ENCODE peak calls at places on chromosomes 13 and 19, in eight cellular contexts. F is SK-N-MC; D is heart left ventricle; N is brain microvascular endothelial cell; E is GM23248; M is CD8-positive, alpha-beta T cell; G is thoracic aorta; X is lower lobe of right lung. Z is an unnamed sample. For H3K36me3, the result is how much of the 10 kb centered on the place peaks cover.

GRCh38 chr19:679418-680286 is 3.5 kb downstream of the FSTL3 start:
- DNase-seq in F (no peak), D (peak), N (no peak), E (peak), M (peak), G (no peak), X (peak), Z (peak)

GRCh38 chr13:111493468-111493867 is 173.0 kb downstream of the TEX29 start:
- DNase-seq in F (no peak), D (no peak), N (no peak), E (no peak), M (no peak), G (no peak), X (no peak), Z (peak)

GRCh38 chr13:113400621-113401451 is 36.9 kb upstream of the GRTP1 start:
- DNase-seq in F (no peak), D (peak), N (no peak), E (no peak), M (no peak), G (no peak), X (peak), Z (no peak)

GRCh38 chr13:64912141-64912540 is 2318.0 kb downstream of the PCDH9 start:
- DNase-seq in F (no peak), D (no peak), N (peak), E (peak), M (no peak), G (no peak), X (no peak), Z (no peak)

GRCh38 chr19:925912-926594 is at the start of gene ARID3A:
- DNase-seq in F (no peak), D (peak), N (no peak), E (peak), M (peak), G (no peak), X (no peak), Z (no peak)

GRCh38 chr19:5268801-5269200 is 71.8 kb downstream of the PTPRS start:
- DNase-seq in F (no peak), D (no peak), N (no peak), E (no peak), M (no peak), G (no peak), X (no peak), Z (no peak)

GRCh38 chr13:100987993-100988392 is 313.4 kb upstream of the TMTC4 start:
- DNase-seq in F (no peak), D (no peak), N (peak), E (peak), M (no peak), G (no peak), X (no peak), Z (no peak)

GRCh38 chr19:43759515-43759914 is 4.8 kb upstream of the SMG9 start:
- DNase-seq in F (no peak), D (peak), N (peak), E (peak), M (no peak), G (no peak), X (no peak), Z (no peak)

GRCh38 chr19:49272204-49272603 is 52.8 kb downstream of the SLC6A16 start:
- DNase-seq in F (no peak), D (no peak), N (peak), E (peak), M (no peak), G (no peak), X (no peak), Z (no peak)

GRCh38 chr19:29942404-29943261 is 594 bp downstream of the URI1 start:
- DNase-seq in F (no peak), D (peak), N (peak), E (peak), M (peak), G (no peak), X (peak), Z (peak)

GRCh38 chr19:38877781-38878574 is at the start of gene RINL:
- DNase-seq in F (no peak), D (peak), N (no peak), E (no peak), M (peak), G (no peak), X (peak), Z (no peak)

GRCh38 chr19:20078696-20079095 is 896 bp downstream of the ZNF90 start:
- DNase-seq in F (no peak), D (no peak), N (peak), E (peak), M (no peak), G (no peak), X (peak), Z (peak)

GRCh38 chr13:42497798-42498197 is 76.2 kb upstream of the TNFSF11 start:
- DNase-seq in F (no peak), D (no peak), N (peak), E (peak), M (no peak), G (no peak), X (no peak), Z (no peak)

GRCh38 chr19:17090501-17091074 is 15.0 kb downstream of the MYO9B start:
- DNase-seq in F (no peak), D (no peak), N (peak), E (peak), M (peak), G (no peak), X (no peak), Z (no peak)

GRCh38 chr19:7763696-7764095 is 653 bp downstream of the CLEC4M start:
- DNase-seq in F (no peak), D (no peak), N (no peak), E (no peak), M (no peak), G (no peak), X (no peak), Z (no peak)

GRCh38 chr13:103101902-103102301 is 35.7 kb upstream of the SLC10A2 start:
- DNase-seq in F (no peak), D (no peak), N (no peak), E (no peak), M (no peak), G (no peak), X (no peak), Z (no peak)
- H3K27ac ChIP-seq in F (no peak), D (no peak), N (no peak), E (no peak), M (no peak), G (no peak), X (no peak), Z (no peak)

GRCh38 chr19:50432221-50432626 is 468 bp upstream of the MYBPC2 start:
- DNase-seq in F (no peak), D (no peak), N (no peak), E (peak), M (no peak), G (no peak), X (no peak), Z (no peak)

GRCh38 chr19:50428768-50429463 is 3.8 kb upstream of the MYBPC2 start:
- DNase-seq in F (no peak), D (no peak), N (no peak), E (no peak), M (peak), G (no peak), X (no peak), Z (no peak)

GRCh38 chr19:50432658-50433057 is at the start of gene MYBPC2:
- DNase-seq in F (no peak), D (no peak), N (no peak), E (no peak), M (no peak), G (no peak), X (no peak), Z (no peak)

GRCh38 chr19:50431343-50432220 is 1.1 kb upstream of the MYBPC2 start:
- DNase-seq in F (peak), D (peak), N (peak), E (peak), M (peak), G (peak), X (peak), Z (peak)

GRCh38 chr19:50430888-50431342 is 1.8 kb upstream of the MYBPC2 start:
- DNase-seq in F (no peak), D (no peak), N (no peak), E (peak), M (peak), G (no peak), X (no peak), Z (no peak)
- H3K4me3 ChIP-seq in F (peak), D (peak), N (no peak), E (peak), M (peak), G (peak), X (peak), Z (peak)

GRCh38 chr19:10913716-10914340 is 14.6 kb downstream of the YIPF2 start:
- DNase-seq in F (no peak), D (no peak), N (no peak), E (no peak), M (no peak), G (no peak), X (no peak), Z (no peak)

GRCh38 chr19:10907925-10908324 is 20.5 kb downstream of the YIPF2 start:
- DNase-seq in F (no peak), D (no peak), N (no peak), E (no peak), M (no peak), G (no peak), X (no peak), Z (no peak)

GRCh38 chr19:10911579-10912363 is 16.7 kb downstream of the YIPF2 start:
- DNase-seq in F (no peak), D (no peak), N (no peak), E (no peak), M (no peak), G (no peak), X (no peak), Z (no peak)

GRCh38 chr19:10912619-10913018 is 15.8 kb downstream of the YIPF2 start:
- DNase-seq in F (no peak), D (no peak), N (no peak), E (no peak), M (no peak), G (no peak), X (no peak), Z (no peak)

DNA sequence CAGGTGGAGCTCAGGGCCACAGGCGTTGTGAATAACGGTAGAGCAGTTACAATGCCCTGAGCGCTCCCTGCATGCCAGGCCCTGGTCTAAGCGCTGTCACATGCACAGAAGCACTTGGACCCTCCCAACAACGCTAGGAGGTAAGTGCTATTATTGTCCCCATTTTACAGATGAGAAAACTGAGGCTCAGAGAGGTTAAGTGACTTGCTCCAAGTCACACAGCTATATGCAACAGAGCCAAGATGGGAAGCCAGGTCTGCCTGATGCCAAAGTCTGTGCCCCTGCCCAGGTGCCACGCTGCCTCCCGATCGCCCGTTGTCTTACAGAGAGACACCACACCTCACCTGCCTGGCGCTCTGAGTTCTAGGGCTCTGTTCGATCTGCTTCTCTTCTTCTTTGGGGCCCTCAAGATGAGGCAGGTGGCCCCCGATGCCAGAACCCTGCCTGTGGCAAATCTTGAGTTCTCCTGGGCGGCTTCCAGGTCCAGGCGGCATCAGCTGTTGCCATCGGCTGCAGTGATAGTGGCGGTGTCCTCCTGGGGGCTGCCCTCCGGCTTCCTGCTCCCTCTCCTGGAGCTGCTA is 20.0 kb downstream of the YIPF2 start:
- DNase-seq in F (no peak), D (peak), N (no peak), E (no peak), M (no peak), G (no peak), X (no peak), Z (no peak)
- H3K36me3 ChIP-seq in F (under half), D (under half), N (under half), E (under half), M (under half), G (under half), X (half or more), Z (half or more)

GRCh38 chr13:30845297-30846214 is 60.5 kb upstream of the MEDAG start:
- DNase-seq in F (no peak), D (no peak), N (no peak), E (no peak), M (no peak), G (no peak), X (no peak), Z (no peak)

GRCh38 chr13:30847697-30848307 is 58.3 kb upstream of the MEDAG start:
- DNase-seq in F (peak), D (no peak), N (peak), E (peak), M (no peak), G (peak), X (no peak), Z (peak)

GRCh38 chr13:30848332-30849027 is 57.6 kb upstream of the MEDAG start:
- DNase-seq in F (no peak), D (no peak), N (no peak), E (no peak), M (no peak), G (no peak), X (no peak), Z (no peak)

GRCh38 chr13:30846311-30846710 is 59.8 kb upstream of the MEDAG start:
- DNase-seq in F (no peak), D (no peak), N (no peak), E (peak), M (no peak), G (no peak), X (no peak), Z (no peak)

GRCh38 chr13:30846844-30847243 is 59.2 kb upstream of the MEDAG start:
- DNase-seq in F (no peak), D (no peak), N (no peak), E (no peak), M (no peak), G (no peak), X (no peak), Z (no peak)
- H3K27ac ChIP-seq in F (no peak), D (no peak), N (peak), E (peak), M (no peak), G (no peak), X (no peak), Z (peak)

DNA sequence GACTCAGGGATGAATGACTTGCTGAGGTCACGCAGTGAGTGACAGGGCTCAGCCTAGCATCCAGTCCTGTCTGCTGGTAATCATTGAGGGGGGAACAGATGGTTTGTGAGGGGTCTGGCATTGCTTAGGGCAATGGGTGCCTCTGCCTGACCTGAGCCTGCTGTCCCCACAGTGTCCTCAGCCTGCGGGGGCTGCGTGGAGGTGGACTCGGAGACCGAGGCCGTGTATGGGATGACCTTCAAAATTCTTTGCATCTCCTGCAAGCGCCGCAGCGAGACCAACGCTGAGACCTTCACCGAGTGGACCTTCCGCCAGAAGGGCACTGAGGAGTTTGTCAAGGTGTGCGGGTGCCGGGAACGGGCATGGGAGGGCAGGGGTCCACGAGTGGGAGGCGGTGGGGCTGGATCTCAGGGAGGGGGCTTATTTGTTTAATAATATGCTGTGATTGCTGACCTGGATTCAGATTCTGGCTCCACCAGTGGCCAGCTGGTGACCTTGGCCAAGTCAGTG is 2.1 kb downstream of the SCN1B start:
- DNase-seq in F (no peak), D (no peak), N (no peak), E (no peak), M (no peak), G (no peak), X (no peak), Z (no peak)
- H3K4me3 ChIP-seq in F (no peak), D (no peak), N (no peak), E (no peak), M (no peak), G (no peak), X (no peak), Z (no peak)

GRCh38 chr13:51230473-51231105 is 8.4 kb downstream of the FAM124A start:
- DNase-seq in F (no peak), D (no peak), N (peak), E (peak), M (no peak), G (no peak), X (no peak), Z (no peak)

GRCh38 chr13:51229141-51229540 is 6.9 kb downstream of the FAM124A start:
- DNase-seq in F (no peak), D (no peak), N (no peak), E (no peak), M (no peak), G (no peak), X (no peak), Z (no peak)

GRCh38 chr13:51233117-51233826 is 11.1 kb downstream of the FAM124A start:
- DNase-seq in F (no peak), D (no peak), N (no peak), E (no peak), M (no peak), G (no peak), X (no peak), Z (no peak)

GRCh38 chr13:51231456-51231855 is 9.3 kb downstream of the FAM124A start:
- DNase-seq in F (no peak), D (no peak), N (no peak), E (no peak), M (no peak), G (no peak), X (no peak), Z (no peak)

GRCh38 chr13:51229731-51230130 is 7.5 kb downstream of the FAM124A start:
- DNase-seq in F (no peak), D (no peak), N (no peak), E (no peak), M (no peak), G (no peak), X (no peak), Z (no peak)
- H3K36me3 ChIP-seq in F (under half), D (under half), N (under half), E (under half), M (under half), G (under half), X (under half), Z (under half)

DNA sequence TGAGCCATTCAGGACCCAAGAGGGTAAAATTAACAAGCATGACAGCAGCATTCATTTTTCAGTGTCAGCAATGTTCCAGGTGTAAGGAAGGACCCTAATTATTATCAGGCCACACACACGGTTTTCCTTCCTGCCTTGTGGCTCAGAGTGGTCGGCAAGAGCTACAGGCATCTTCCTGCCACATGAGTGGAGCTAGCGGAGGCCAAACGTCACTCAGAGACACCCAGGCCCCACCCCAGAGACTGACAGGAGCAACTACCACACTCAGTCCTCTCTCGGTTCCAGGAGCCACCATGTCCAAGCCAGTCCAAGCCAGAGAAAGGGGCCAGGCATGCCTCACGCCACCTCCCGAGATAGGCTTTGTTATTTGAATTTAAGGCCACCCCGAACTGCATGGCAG is 394.9 kb downstream of the FOXO1 start:
- DNase-seq in F (no peak), D (no peak), N (no peak), E (no peak), M (no peak), G (no peak), X (peak), Z (peak)
- H3K27ac ChIP-seq in F (peak), D (peak), N (no peak), E (peak), M (no peak), G (peak), X (peak), Z (peak)

GRCh38 chr13:30253830-30254229 is 53.5 kb downstream of the KATNAL1 start:
- DNase-seq in F (no peak), D (no peak), N (no peak), E (no peak), M (no peak), G (no peak), X (no peak), Z (no peak)

GRCh38 chr13:30257433-30258099 is 49.8 kb downstream of the KATNAL1 start:
- DNase-seq in F (no peak), D (no peak), N (no peak), E (no peak), M (no peak), G (no peak), X (no peak), Z (no peak)

GRCh38 chr13:30255696-30256095 is 51.7 kb downstream of the KATNAL1 start:
- DNase-seq in F (no peak), D (no peak), N (no peak), E (peak), M (no peak), G (no peak), X (no peak), Z (no peak)

GRCh38 chr13:30256713-30257432 is 50.5 kb downstream of the KATNAL1 start:
- DNase-seq in F (no peak), D (no peak), N (no peak), E (peak), M (no peak), G (no peak), X (no peak), Z (no peak)
- H3K4me3 ChIP-seq in F (no peak), D (no peak), N (no peak), E (no peak), M (no peak), G (no peak), X (no peak), Z (no peak)